ENCODE peak calls at places on chromosomes 6 and 20, in ten cellular contexts. N is spleen; H is body of pancreas; E is lower lobe of right lung; D is pancreas; J is OCI-LY7; L is CD8-positive, alpha-beta T cell; T is sigmoid colon; P is stomach; S is mucosa of descending colon. F is an unnamed sample.

GRCh38 chr6:159168536-159169192 is 536 bp upstream of the FNDC1 start:
- DNase-seq in E (peak; percentile 61), H (no peak), J (no peak), L (no peak), D (no peak), T (peak; percentile 85), N (no peak), S (peak; percentile 41), P (peak; percentile 38), F (no peak)

GRCh38 chr6:71510057-71510713 is 221.6 kb downstream of the OGFRL1 start:
- DNase-seq in J (peak; percentile 65), N (peak; percentile 68), D (peak; percentile 28), S (peak; percentile 28), H (peak; percentile 50), E (no peak), T (peak; percentile 74), P (peak; percentile 43), L (no peak), F (peak; percentile 60)

GRCh38 chr20:47141941-47142781 is 214.3 kb downstream of the ZMYND8 start:
- DNase-seq in S (no peak), P (no peak), N (no peak), J (no peak), T (no peak), E (no peak), L (no peak), H (no peak), D (no peak), F (no peak)

GRCh38 chr20:24948939-24949679 is at the start of gene CST7:
- DNase-seq in S (peak; percentile 74), N (peak; percentile 96), J (peak; percentile 4), L (peak; percentile 90), P (peak; percentile 49), D (peak; percentile 26), E (peak; percentile 62), T (peak; percentile 66), H (peak; percentile 10), F (peak; percentile 75)

GRCh38 chr20:884983-885952 is 30.9 kb downstream of the ANGPT4 start:
- DNase-seq in P (no peak), L (no peak), H (no peak), S (no peak), J (no peak), N (no peak), T (no peak), E (no peak), D (no peak), F (no peak)

GRCh38 chr6:41367700-41368099 is 32.3 kb downstream of the NCR2 start:
- DNase-seq in D (no peak), S (peak; percentile 55), H (peak; percentile 31), P (peak; percentile 66), L (peak; percentile 42), E (no peak), N (no peak), T (no peak), J (peak; percentile 18), F (no peak)

GRCh38 chr6:56058636-56059035 is 183.2 kb upstream of the BMP5 start:
- DNase-seq in J (no peak), E (no peak), S (no peak), L (no peak), T (no peak), H (no peak), D (no peak), N (no peak), P (no peak), F (no peak)

GRCh38 chr6:66496659-66497058 is 789.6 kb upstream of the EYS start:
- DNase-seq in L (no peak), J (peak; percentile 13), D (no peak), S (no peak), N (no peak), P (no peak), E (no peak), H (no peak), T (no peak), F (no peak)

GRCh38 chr6:33727126-33727525 is 15.6 kb upstream of the UQCC2 start:
- DNase-seq in P (no peak), D (no peak), S (no peak), J (no peak), N (no peak), L (no peak), T (no peak), H (no peak), E (peak; percentile 30), F (no peak)

GRCh38 chr6:33726696-33727095 is 15.2 kb upstream of the UQCC2 start:
- DNase-seq in D (no peak), E (peak; percentile 32), T (no peak), J (no peak), N (no peak), S (no peak), L (no peak), P (no peak), H (no peak), F (no peak)

GRCh38 chr6:33729059-33729458 is 17.6 kb upstream of the UQCC2 start:
- DNase-seq in P (no peak), L (no peak), S (no peak), T (no peak), J (no peak), E (peak; percentile 13), D (no peak), N (no peak), H (no peak), F (no peak)

GRCh38 chr6:33727932-33728331 is 16.4 kb upstream of the UQCC2 start:
- DNase-seq in S (no peak), T (no peak), L (no peak), E (peak; percentile 39), H (peak; percentile 79), J (no peak), P (no peak), N (no peak), D (peak; percentile 87), F (no peak)

DNA sequence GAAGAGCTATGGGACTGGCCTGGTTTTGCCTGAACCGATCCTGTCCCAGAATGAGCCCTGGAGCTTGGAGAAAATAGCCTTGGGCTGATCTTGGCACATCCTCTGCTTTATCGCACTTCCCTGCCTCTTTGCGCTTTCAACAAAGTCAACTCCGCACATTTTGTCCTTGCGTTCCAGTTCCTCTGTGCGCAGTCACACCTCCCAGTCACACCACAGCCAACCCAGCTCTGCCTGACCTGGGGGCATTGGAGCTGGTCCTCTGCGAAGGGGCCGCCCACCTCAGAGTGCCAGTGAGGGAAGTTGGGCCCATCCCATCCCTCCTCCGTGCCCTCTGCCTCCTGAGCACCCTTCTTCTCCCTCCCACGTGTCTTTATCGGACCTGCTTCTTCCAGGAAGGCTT is 16.9 kb upstream of the UQCC2 start:
- DNase-seq in T (no peak), E (peak; percentile 25), S (no peak), L (no peak), H (peak; percentile 55), P (no peak), J (no peak), N (no peak), D (no peak), F (no peak)
- H3K4me1 ChIP-seq in T (peaks cover 12% of the 10 kb centered on the region), E (peaks cover 5% of the 10 kb centered on the region), S (no peaks in the 10 kb centered on the region), L (peaks cover 14% of the 10 kb centered on the region), H (peaks cover 41% of the 10 kb centered on the region), P (peaks cover 4% of the 10 kb centered on the region), J (no peaks in the 10 kb centered on the region), N (peaks cover 7% of the 10 kb centered on the region), D (peaks cover 38% of the 10 kb centered on the region), F (no peaks in the 10 kb centered on the region)

DNA sequence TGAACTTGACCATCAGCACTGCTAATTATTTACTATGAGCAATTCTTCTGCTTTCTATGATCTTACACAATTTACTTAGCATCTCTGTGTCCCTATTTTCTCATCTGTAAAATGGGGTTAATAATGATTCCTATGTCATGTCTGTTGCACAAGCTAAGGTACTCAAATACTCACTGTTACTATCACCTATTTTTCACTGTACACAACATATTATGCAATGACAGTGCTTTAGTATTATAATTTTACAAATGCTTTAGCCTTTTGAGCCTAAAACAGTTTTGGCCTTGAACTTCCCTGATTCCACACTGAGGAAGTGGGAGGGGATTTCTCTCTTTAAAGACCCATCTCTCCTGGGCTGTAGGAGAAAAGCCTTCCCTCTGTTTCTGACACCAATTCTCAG is 36.9 kb upstream of the THEMIS start:
- DNase-seq in N (no peak), E (no peak), D (no peak), S (no peak), H (no peak), P (no peak), L (no peak), T (no peak), J (no peak), F (no peak)
- H3K4me1 ChIP-seq in N (peaks cover 4% of the 10 kb centered on the region), E (peaks cover 9% of the 10 kb centered on the region), D (no peaks in the 10 kb centered on the region), S (no peaks in the 10 kb centered on the region), H (no peaks in the 10 kb centered on the region), P (no peaks in the 10 kb centered on the region), L (peaks cover 58% of the 10 kb centered on the region), T (peaks cover 5% of the 10 kb centered on the region), J (no peaks in the 10 kb centered on the region), F (peaks cover 4% of the 10 kb centered on the region)

GRCh38 chr6:17972978-17973622 is 14.3 kb downstream of the KIF13A start:
- DNase-seq in S (no peak), H (no peak), J (no peak), D (no peak), L (no peak), E (no peak), P (no peak), N (no peak), T (no peak), F (no peak)
- H3K4me1 ChIP-seq in S (peaks cover 6% of the 10 kb centered on the region), H (no peaks in the 10 kb centered on the region), J (no peaks in the 10 kb centered on the region), D (no peaks in the 10 kb centered on the region), L (no peaks in the 10 kb centered on the region), E (peaks cover 53% of the 10 kb centered on the region), P (peaks cover 9% of the 10 kb centered on the region), N (peaks cover 21% of the 10 kb centered on the region), T (peaks cover 51% of the 10 kb centered on the region), F (peaks cover 20% of the 10 kb centered on the region)

GRCh38 chr6:46923476-46923875 is 1.7 kb upstream of the ADGRF5 start:
- DNase-seq in J (no peak), D (no peak), S (no peak), N (no peak), E (no peak), P (no peak), L (no peak), H (no peak), T (no peak), F (no peak)

GRCh38 chr6:46930331-46930730 is 8.6 kb upstream of the ADGRF5 start:
- DNase-seq in S (no peak), N (no peak), E (no peak), L (no peak), T (no peak), J (no peak), H (no peak), P (no peak), D (no peak), F (no peak)

GRCh38 chr6:46925563-46926253 is 4.0 kb upstream of the ADGRF5 start:
- DNase-seq in E (peak; percentile 75), J (no peak), S (no peak), L (no peak), D (peak; percentile 48), T (no peak), N (no peak), P (peak; percentile 77), H (peak; percentile 69), F (peak; percentile 78)

GRCh38 chr6:46926481-46926880 is 4.7 kb upstream of the ADGRF5 start:
- DNase-seq in N (no peak), T (no peak), S (no peak), E (no peak), J (no peak), D (no peak), H (no peak), P (no peak), L (no peak), F (no peak)

DNA sequence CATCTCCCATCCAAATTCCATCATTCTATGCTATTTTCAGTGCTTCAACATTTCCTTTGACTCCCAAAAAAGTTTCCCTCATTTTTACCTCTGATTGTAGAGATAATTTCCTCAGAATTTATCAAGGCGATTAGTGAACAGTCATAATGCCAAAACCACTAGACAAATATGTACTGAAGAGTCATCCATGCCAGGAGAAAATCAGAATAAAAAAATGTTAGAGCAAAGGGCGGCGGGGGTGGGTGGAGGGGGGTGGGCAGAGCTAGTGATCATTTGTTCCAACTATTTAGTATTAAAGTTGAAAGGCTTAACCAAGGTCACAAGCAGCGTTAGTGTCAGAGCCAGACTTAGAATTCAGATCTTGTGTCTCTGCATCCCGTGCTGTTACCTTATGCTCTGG is 5.3 kb upstream of the ADGRF5 start:
- DNase-seq in P (no peak), N (no peak), H (no peak), S (no peak), E (no peak), J (no peak), L (no peak), T (no peak), D (no peak), F (no peak)
- H3K4me1 ChIP-seq in P (peaks cover 24% of the 10 kb centered on the region), N (no peaks in the 10 kb centered on the region), H (peaks cover 21% of the 10 kb centered on the region), S (no peaks in the 10 kb centered on the region), E (peaks cover 61% of the 10 kb centered on the region), J (no peaks in the 10 kb centered on the region), L (no peaks in the 10 kb centered on the region), T (no peaks in the 10 kb centered on the region), D (no peaks in the 10 kb centered on the region), F (peaks cover 49% of the 10 kb centered on the region)